ENCODE peak calls at places on chromosomes 5 and 9, in six cellular contexts. X is putamen, V is head of caudate nucleus, A is epithelial cell of esophagus, G is AML-193, B is left ventricle myocardium inferior. S is an unnamed sample.

GRCh38 chr9:132697230-132697629 is 27.0 kb downstream of the GTF3C4 start:
- DNase-seq in B (no peak), A (no peak), V (no peak), G (no peak), X (no peak), S (no peak)

GRCh38 chr9:2013688-2014087 is 1.5 kb upstream of the SMARCA2 start:
- DNase-seq in V (no peak), X (peak; percentile 21), A (peak; percentile 57), G (peak; percentile 10), B (no peak), S (no peak)

GRCh38 chr5:29770936-29771335 is 1422.5 kb upstream of the CDH6 start:
- DNase-seq in A (no peak), G (no peak), V (no peak), X (no peak), B (no peak), S (no peak)

GRCh38 chr5:170546257-170546656 is 42.4 kb downstream of the KCNIP1 start:
- DNase-seq in X (no peak), V (no peak), G (no peak), A (no peak), B (peak; percentile 32), S (no peak)

GRCh38 chr5:58937031-58937681 is 354.3 kb downstream of the RAB3C start:
- DNase-seq in G (no peak), V (no peak), B (no peak), A (no peak), X (no peak), S (no peak)

GRCh38 chr5:76960004-76960625 is 7.3 kb downstream of the CRHBP start:
- DNase-seq in X (no peak), A (no peak), B (no peak), V (no peak), G (no peak), S (no peak)

GRCh38 chr9:82295177-82295576 is 306.6 kb downstream of the SPATA31D1 start:
- DNase-seq in G (no peak), A (no peak), B (no peak), X (no peak), V (no peak), S (no peak)

GRCh38 chr5:52802272-52803011 is 14.7 kb downstream of the ITGA1 start:
- DNase-seq in B (no peak), V (no peak), X (no peak), A (no peak), G (no peak), S (no peak)

GRCh38 chr5:147691134-147691533 is 91.4 kb downstream of the JAKMIP2 start:
- DNase-seq in G (no peak), A (no peak), V (no peak), B (no peak), X (no peak), S (no peak)

GRCh38 chr9:570187-570586 is 271.3 kb upstream of the DMRT1 start:
- DNase-seq in B (no peak), G (no peak), V (no peak), X (no peak), A (no peak), S (no peak)

GRCh38 chr9:116437411-116438370 is 249.4 kb upstream of the TRIM32 start:
- DNase-seq in G (no peak), V (no peak), B (no peak), X (no peak), A (no peak), S (no peak)

GRCh38 chr5:115961413-115962238 is 649 bp upstream of the LVRN start:
- DNase-seq in X (no peak), G (no peak), V (no peak), A (peak; percentile 18), B (no peak), S (no peak)

GRCh38 chr5:7874639-7875038 is 5.7 kb downstream of the MTRR start:
- DNase-seq in G (no peak), X (no peak), A (no peak), B (no peak), V (no peak), S (no peak)

GRCh38 chr5:115258001-115258400 is 4.7 kb downstream of the PGGT1B start:
- DNase-seq in B (no peak), V (no peak), G (no peak), X (no peak), A (peak; percentile 13), S (no peak)

GRCh38 chr9:101536938-101537337 is 3.3 kb downstream of the RNF20 start:
- DNase-seq in B (no peak), A (peak; percentile 65), G (no peak), V (no peak), X (no peak), S (peak; percentile 3)

GRCh38 chr5:157204765-157205164 is 24.1 kb downstream of the ITK start:
- DNase-seq in B (no peak), V (no peak), A (no peak), G (peak; percentile 24), X (no peak), S (no peak)

GRCh38 chr5:78716221-78716620 is 67.6 kb upstream of the LHFPL2 start:
- DNase-seq in B (no peak), A (no peak), G (no peak), X (no peak), V (no peak), S (no peak)

GRCh38 chr9:128257086-128257825 is 18.6 kb downstream of the GOLGA2 start:
- DNase-seq in G (no peak), B (no peak), A (no peak), X (no peak), V (no peak), S (no peak)

GRCh38 chr5:112077180-112077579 is 320.2 kb upstream of the NREP start:
- DNase-seq in A (no peak), G (no peak), V (no peak), X (no peak), B (no peak), S (no peak)

GRCh38 chr5:96926275-96926674 is 9.6 kb upstream of the LNPEP start:
- DNase-seq in G (no peak), B (no peak), A (no peak), X (no peak), V (no peak), S (no peak)

GRCh38 chr9:121709798-121710197 is 58.4 kb downstream of the DAB2IP start:
- DNase-seq in B (no peak), V (no peak), G (no peak), X (no peak), A (no peak), S (no peak)